ENCODE peak calls at places on chromosomes 16 and 17, in nine cellular contexts. F is midbrain; E is A172; H is T-helper 1 cell; W is cardiac fibroblast; A is effector memory CD4-positive, alpha-beta T cell; B is fibroblast of the aortic adventitia; S is NCI-H2171 treated with DMSO at 0.1 percent for 48 hours; K is uterus. Z is an unnamed sample.

GRCh38 chr17:29225388-29225787 is 21.3 kb upstream of the CRYBA1 start:
- DNase-seq in F (no peak), E (no peak), H (no peak), W (no peak), A (no peak), B (no peak), S (peak), K (no peak), Z (no peak)

GRCh38 chr17:68398731-68399637 is 58.3 kb downstream of the WIPI1 start:
- DNase-seq in F (peak), E (peak), H (no peak), W (peak), A (no peak), B (peak), S (no peak), K (peak), Z (no peak)

GRCh38 chr16:23302045-23302956 is at the start of gene SCNN1B:
- DNase-seq in F (no peak), E (no peak), H (no peak), W (no peak), A (no peak), B (no peak), S (peak), K (no peak), Z (no peak)

GRCh38 chr17:77535435-77535834 is 394.7 kb downstream of the SEC14L1 start:
- DNase-seq in F (no peak), E (peak), H (no peak), W (no peak), A (no peak), B (no peak), S (no peak), K (no peak), Z (no peak)

GRCh38 chr16:27718767-27719445 is 169.0 kb downstream of the KATNIP start:
- DNase-seq in F (peak), E (no peak), H (no peak), W (no peak), A (no peak), B (no peak), S (no peak), K (no peak), Z (no peak)

GRCh38 chr17:61482467-61482866 is 30.2 kb downstream of the TBX4 start:
- DNase-seq in F (no peak), E (no peak), H (no peak), W (no peak), A (no peak), B (no peak), S (no peak), K (no peak), Z (no peak)

GRCh38 chr16:35365675-35366074 is 1906.3 kb downstream of the TP53TG3F start:
- DNase-seq in F (no peak), E (no peak), H (no peak), W (no peak), A (no peak), B (no peak), S (no peak), K (no peak), Z (no peak)

GRCh38 chr17:81837641-81838040 is 2.8 kb upstream of the PPP1R27 start:
- DNase-seq in F (no peak), E (peak), H (no peak), W (no peak), A (no peak), B (no peak), S (no peak), K (no peak), Z (no peak)

GRCh38 chr17:7590743-7591142 is 849 bp upstream of the SOX15 start:
- DNase-seq in F (no peak), E (peak), H (no peak), W (no peak), A (no peak), B (peak), S (no peak), K (no peak), Z (no peak)

GRCh38 chr17:78366109-78366848 is 6.4 kb upstream of the SOCS3 start:
- DNase-seq in F (no peak), E (no peak), H (no peak), W (no peak), A (no peak), B (no peak), S (no peak), K (no peak), Z (no peak)

GRCh38 chr17:80760501-80760900 is 215.9 kb downstream of the RPTOR start:
- DNase-seq in F (no peak), E (peak), H (no peak), W (no peak), A (no peak), B (no peak), S (peak), K (no peak), Z (no peak)

GRCh38 chr17:21532763-21533385 is 156.7 kb downstream of the KCNJ12 start:
- DNase-seq in F (no peak), E (no peak), H (no peak), W (no peak), A (no peak), B (no peak), S (no peak), K (no peak), Z (no peak)

GRCh38 chr17:61279476-61280145 is 120.0 kb upstream of the TBX2 start:
- DNase-seq in F (no peak), E (no peak), H (no peak), W (no peak), A (no peak), B (peak), S (no peak), K (no peak), Z (no peak)

GRCh38 chr17:82332669-82333278 is 792 bp downstream of the SECTM1 start:
- DNase-seq in F (peak), E (no peak), H (no peak), W (peak), A (no peak), B (peak), S (peak), K (no peak), Z (no peak)

GRCh38 chr16:3458278-3458851 is 14.9 kb downstream of the NAA60 start:
- DNase-seq in F (peak), E (peak), H (peak), W (peak), A (no peak), B (peak), S (no peak), K (no peak), Z (no peak)

Z was measured in CD8-positive, alpha-beta memory T cell.